ENCODE peak calls at places on chromosome 1, in four cellular contexts. Z is stimulated activated CD4-positive, alpha-beta T cell treated with anti-CD3 and anti-CD28 coated beads, Interleukin-1b, Interleukin-23, amount 100 ng/mL, for 4 hours; O is spleen; M is D341Med. E is an unnamed sample.

GRCh38 chr1:215475719-215476525 is 91.2 kb upstream of the KCTD3 start:
- DNase-seq in O (no peak), M (no peak), Z (no peak), E (no peak)

GRCh38 chr1:232725303-232726047 is 79.7 kb upstream of the MAP10 start:
- DNase-seq in O (no peak), M (no peak), Z (no peak), E (no peak)

GRCh38 chr1:173137116-173137515 is 70.0 kb downstream of the TNFSF4 start:
- DNase-seq in M (no peak), Z (no peak), O (no peak), E (no peak)

GRCh38 chr1:53410100-53410541 is 49.1 kb upstream of the DMRTB1 start:
- DNase-seq in Z (no peak), M (no peak), O (no peak), E (peak)

GRCh38 chr1:63615809-63616420 is 22.7 kb downstream of the PGM1 start:
- DNase-seq in Z (peak), M (peak), O (no peak), E (peak)

GRCh38 chr1:236354330-236355147 is 39.5 kb upstream of the EDARADD start:
- DNase-seq in Z (no peak), M (no peak), O (no peak), E (no peak)

GRCh38 chr1:9198538-9199361 is 35.8 kb upstream of the H6PD start:
- DNase-seq in M (peak), O (no peak), Z (no peak), E (peak)

GRCh38 chr1:244322181-244322580 is 129.5 kb downstream of the ADSS2 start:
- DNase-seq in O (no peak), M (no peak), Z (no peak), E (no peak)

GRCh38 chr1:227762231-227762911 is 27.1 kb downstream of the SNAP47 start:
- DNase-seq in Z (peak), O (peak), M (peak), E (peak)

GRCh38 chr1:150194381-150195031 is 41.4 kb downstream of the ANP32E start:
- DNase-seq in Z (no peak), M (no peak), O (no peak), E (no peak)

GRCh38 chr1:39196244-39197215 is 8.0 kb upstream of the MACF1 start:
- DNase-seq in O (no peak), Z (no peak), M (no peak), E (peak)

GRCh38 chr1:2018217-2019161 is 656 bp upstream of the GABRD start:
- DNase-seq in Z (no peak), M (no peak), O (no peak), E (no peak)

GRCh38 chr1:48939828-48940227 is 163.1 kb upstream of the BEND5 start:
- DNase-seq in Z (no peak), M (no peak), O (no peak), E (no peak)

GRCh38 chr1:215119719-215120118 is 37.2 kb downstream of the KCNK2 start:
- DNase-seq in Z (no peak), O (no peak), M (no peak), E (no peak)

GRCh38 chr1:64335634-64336033 is 132.2 kb downstream of the UBE2U start:
- DNase-seq in O (no peak), Z (no peak), M (no peak), E (no peak)